ENCODE peak calls at places on chromosomes 5 and 9, in six cellular contexts. One of them, this sample, is unnamed.

GRCh38 chr9:83620841-83621636 is 1.9 kb upstream of the IDNK start:
- DNase-seq in GM04504: peak
- DNase-seq in GDM1: peak
- DNase-seq in naive thymus-derived CD8-positive, alpha-beta T cell: peak
- DNase-seq in left ventricle myocardium inferior: peak
- DNase-seq in pulmonary artery endothelial cell: no peak
- DNase-seq in this sample: peak

GRCh38 chr9:83062653-83063527 is at the start of gene RASEF:
- DNase-seq in left ventricle myocardium inferior: no peak
- DNase-seq in GDM1: no peak
- DNase-seq in pulmonary artery endothelial cell: no peak
- DNase-seq in naive thymus-derived CD8-positive, alpha-beta T cell: no peak
- DNase-seq in GM04504: no peak
- DNase-seq in this sample: no peak

GRCh38 chr9:33233659-33234335 is 6.2 kb upstream of the SPINK4 start:
- DNase-seq in GM04504: peak
- DNase-seq in GDM1: no peak
- DNase-seq in pulmonary artery endothelial cell: no peak
- DNase-seq in naive thymus-derived CD8-positive, alpha-beta T cell: no peak
- DNase-seq in left ventricle myocardium inferior: no peak
- DNase-seq in this sample: peak

GRCh38 chr9:127927457-127928231 is 2.9 kb downstream of the PIP5KL1 start:
- DNase-seq in GM04504: no peak
- DNase-seq in pulmonary artery endothelial cell: no peak
- DNase-seq in GDM1: no peak
- DNase-seq in naive thymus-derived CD8-positive, alpha-beta T cell: peak
- DNase-seq in left ventricle myocardium inferior: no peak
- DNase-seq in this sample: no peak

GRCh38 chr5:177557041-177557647 is 2.8 kb upstream of the FAM193B start:
- DNase-seq in GDM1: no peak
- DNase-seq in GM04504: no peak
- DNase-seq in naive thymus-derived CD8-positive, alpha-beta T cell: no peak
- DNase-seq in pulmonary artery endothelial cell: no peak
- DNase-seq in left ventricle myocardium inferior: no peak
- DNase-seq in this sample: no peak

GRCh38 chr5:81965510-81965909 is 6.3 kb upstream of the ATG10 start:
- DNase-seq in GDM1: no peak
- DNase-seq in left ventricle myocardium inferior: no peak
- DNase-seq in pulmonary artery endothelial cell: no peak
- DNase-seq in naive thymus-derived CD8-positive, alpha-beta T cell: no peak
- DNase-seq in GM04504: no peak
- DNase-seq in this sample: no peak

GRCh38 chr5:40570408-40571129 is 109.1 kb upstream of the PTGER4 start:
- DNase-seq in GM04504: peak
- DNase-seq in GDM1: no peak
- DNase-seq in naive thymus-derived CD8-positive, alpha-beta T cell: no peak
- DNase-seq in left ventricle myocardium inferior: no peak
- DNase-seq in pulmonary artery endothelial cell: peak
- DNase-seq in this sample: peak

GRCh38 chr5:7754997-7755596 is 95.8 kb downstream of the CFAP90 start:
- DNase-seq in GDM1: peak
- DNase-seq in GM04504: peak
- DNase-seq in left ventricle myocardium inferior: no peak
- DNase-seq in pulmonary artery endothelial cell: peak
- DNase-seq in naive thymus-derived CD8-positive, alpha-beta T cell: no peak
- DNase-seq in this sample: no peak

GRCh38 chr5:136190904-136191303 is 2.1 kb downstream of the SMIM32 start:
- DNase-seq in GM04504: no peak
- DNase-seq in pulmonary artery endothelial cell: no peak
- DNase-seq in GDM1: no peak
- DNase-seq in left ventricle myocardium inferior: no peak
- DNase-seq in naive thymus-derived CD8-positive, alpha-beta T cell: no peak
- DNase-seq in this sample: no peak

GRCh38 chr9:99389087-99390033 is 167.3 kb downstream of the SEC61B start:
- DNase-seq in naive thymus-derived CD8-positive, alpha-beta T cell: no peak
- DNase-seq in left ventricle myocardium inferior: no peak
- DNase-seq in GM04504: no peak
- DNase-seq in GDM1: no peak
- DNase-seq in pulmonary artery endothelial cell: no peak
- DNase-seq in this sample: no peak

GRCh38 chr5:74167206-74167929 is 473.2 kb downstream of the ENC1 start:
- DNase-seq in left ventricle myocardium inferior: no peak
- DNase-seq in GM04504: peak
- DNase-seq in naive thymus-derived CD8-positive, alpha-beta T cell: no peak
- DNase-seq in pulmonary artery endothelial cell: peak
- DNase-seq in GDM1: no peak
- DNase-seq in this sample: peak

GRCh38 chr5:56815657-56816545 is 552 bp downstream of the MAP3K1 start:
- DNase-seq in GDM1: no peak
- DNase-seq in pulmonary artery endothelial cell: no peak
- DNase-seq in naive thymus-derived CD8-positive, alpha-beta T cell: peak
- DNase-seq in GM04504: no peak
- DNase-seq in left ventricle myocardium inferior: no peak
- DNase-seq in this sample: no peak

GRCh38 chr5:73826761-73827450 is 200.9 kb downstream of the ARHGEF28 start:
- DNase-seq in GM04504: peak
- DNase-seq in naive thymus-derived CD8-positive, alpha-beta T cell: no peak
- DNase-seq in GDM1: no peak
- DNase-seq in pulmonary artery endothelial cell: no peak
- DNase-seq in left ventricle myocardium inferior: no peak
- DNase-seq in this sample: no peak

GRCh38 chr9:127263664-127264063 is 910 bp upstream of the GARNL3 start:
- DNase-seq in GDM1: no peak
- DNase-seq in pulmonary artery endothelial cell: no peak
- DNase-seq in left ventricle myocardium inferior: no peak
- DNase-seq in naive thymus-derived CD8-positive, alpha-beta T cell: no peak
- DNase-seq in GM04504: no peak
- DNase-seq in this sample: no peak

This sample was measured in glomerular endothelial cell.